ENCODE peak calls at places on chromosome 12, in six cellular contexts. C is OCI-LY7, I is HCT116, W is GM23248, X is fibroblast of lung, H is hepatocyte. L is an unnamed sample.

GRCh38 chr12:77925536-77926108 is 94.9 kb downstream of the NAV3 start:
- DNase-seq in C (peak; percentile 90), I (peak; percentile 95), W (peak; percentile 97), X (peak; percentile 99), H (peak; percentile 85), L (peak; percentile 95)

GRCh38 chr12:78062781-78063180 is 232.1 kb downstream of the NAV3 start:
- DNase-seq in C (no peak), I (no peak), W (peak; percentile 85), X (peak; percentile 84), H (peak; percentile 5), L (no peak)

GRCh38 chr12:127273621-127274020 is 993.3 kb upstream of the TMEM132C start:
- DNase-seq in C (no peak), I (no peak), W (peak; percentile 82), X (peak; percentile 67), H (no peak), L (no peak)

GRCh38 chr12:60535363-60535762 is 939.5 kb downstream of the SLC16A7 start:
- DNase-seq in C (no peak), I (no peak), W (peak; percentile 11), X (no peak), H (no peak), L (no peak)

GRCh38 chr12:130456375-130457199 is 118.9 kb downstream of the PIWIL1 start:
- DNase-seq in C (no peak), I (no peak), W (peak; percentile 1), X (no peak), H (peak; percentile 24), L (no peak)

GRCh38 chr12:75550401-75550851 is 39.0 kb upstream of the KRR1 start:
- DNase-seq in C (no peak), I (no peak), W (peak; percentile 6), X (peak; percentile 76), H (no peak), L (no peak)

GRCh38 chr12:46783881-46784280 is 41.9 kb downstream of the SLC38A4 start:
- DNase-seq in C (no peak), I (no peak), W (no peak), X (no peak), H (no peak), L (no peak)

GRCh38 chr12:66132408-66132807 is 1.9 kb upstream of the LLPH start:
- DNase-seq in C (no peak), I (peak; percentile 52), W (peak; percentile 89), X (peak; percentile 89), H (peak; percentile 53), L (peak; percentile 98)

GRCh38 chr12:120223458-120224303 is 22.8 kb upstream of the RPLP0 start:
- DNase-seq in C (no peak), I (no peak), W (peak; percentile 44), X (no peak), H (no peak), L (no peak)

GRCh38 chr12:76014007-76014406 is 17.6 kb downstream of the PHLDA1 start:
- DNase-seq in C (no peak), I (no peak), W (no peak), X (no peak), H (no peak), L (peak; percentile 91)

GRCh38 chr12:4911316-4911994 is 1.8 kb downstream of the KCNA1 start:
- DNase-seq in C (no peak), I (no peak), W (no peak), X (no peak), H (no peak), L (no peak)

GRCh38 chr12:92094751-92095161 is 50.9 kb downstream of the BTG1 start:
- DNase-seq in C (no peak), I (no peak), W (peak; percentile 27), X (peak; percentile 48), H (no peak), L (peak; percentile 44)

GRCh38 chr12:1131811-1132224 is 140.8 kb downstream of the ERC1 start:
- DNase-seq in C (no peak), I (no peak), W (no peak), X (peak; percentile 71), H (no peak), L (no peak)

GRCh38 chr12:94041833-94042232 is 106.5 kb upstream of the PLXNC1 start:
- DNase-seq in C (no peak), I (no peak), W (peak; percentile 10), X (no peak), H (no peak), L (peak; percentile 29)

GRCh38 chr12:3490848-3491382 is at the start of gene PRMT8:
- DNase-seq in C (no peak), I (no peak), W (peak; percentile 36), X (peak; percentile 1), H (peak; percentile 26), L (peak; percentile 66)

GRCh38 chr12:106030210-106031175 is 108.3 kb downstream of the NUAK1 start:
- DNase-seq in C (no peak), I (no peak), W (peak; percentile 89), X (peak; percentile 100), H (peak; percentile 64), L (peak; percentile 83)

GRCh38 chr12:120795441-120796178 is 70.0 kb downstream of the ACADS start:
- DNase-seq in C (no peak), I (no peak), W (no peak), X (no peak), H (no peak), L (no peak)

GRCh38 chr12:107439101-107439738 is 246.4 kb upstream of the PWP1 start:
- DNase-seq in C (no peak), I (no peak), W (no peak), X (no peak), H (no peak), L (peak; percentile 23)

GRCh38 chr12:218728-219590 is 5.0 kb upstream of the SLC6A12 start:
- DNase-seq in C (no peak), I (no peak), W (no peak), X (no peak), H (no peak), L (no peak)

GRCh38 chr12:53623526-53623925 is 2.7 kb downstream of the ATF7 start:
- DNase-seq in C (no peak), I (no peak), W (peak; percentile 74), X (peak; percentile 62), H (peak; percentile 46), L (no peak)

GRCh38 chr12:53622724-53623123 is 3.5 kb downstream of the ATF7 start:
- DNase-seq in C (no peak), I (no peak), W (no peak), X (no peak), H (no peak), L (no peak)

GRCh38 chr12:53624956-53625355 is 1.2 kb downstream of the ATF7 start:
- DNase-seq in C (peak; percentile 24), I (no peak), W (peak; percentile 44), X (no peak), H (no peak), L (no peak)

GRCh38 chr12:53624453-53624852 is 1.7 kb downstream of the ATF7 start:
- DNase-seq in C (no peak), I (no peak), W (peak; percentile 53), X (peak; percentile 20), H (peak; percentile 10), L (no peak)

GRCh38 chr12:53623986-53624385 is 2.2 kb downstream of the ATF7 start:
- DNase-seq in C (no peak), I (no peak), W (peak; percentile 63), X (peak; percentile 69), H (no peak), L (no peak)
- H3K79me2 ChIP-seq in C (peaks cover 57% of the 10 kb centered on the region), I (peaks cover 54% of the 10 kb centered on the region), W (peaks cover 67% of the 10 kb centered on the region), X (peaks cover 62% of the 10 kb centered on the region), H (peaks cover 61% of the 10 kb centered on the region), L (peaks cover 17% of the 10 kb centered on the region)

GRCh38 chr12:109879332-109880048 is 851 bp downstream of the GLTP start:
- DNase-seq in C (no peak), I (no peak), W (peak; percentile 46), X (no peak), H (no peak), L (peak; percentile 37)

GRCh38 chr12:109877504-109878246 is 2.7 kb downstream of the GLTP start:
- DNase-seq in C (no peak), I (no peak), W (no peak), X (no peak), H (no peak), L (no peak)

GRCh38 chr12:109878247-109878625 is 2.1 kb downstream of the GLTP start:
- DNase-seq in C (no peak), I (no peak), W (no peak), X (no peak), H (no peak), L (no peak)

GRCh38 chr12:109880049-109880931 is at the start of gene GLTP:
- DNase-seq in C (peak; percentile 94), I (peak; percentile 45), W (peak; percentile 96), X (peak; percentile 65), H (peak; percentile 97), L (peak; percentile 91)

GRCh38 chr12:109878749-109879148 is 1.6 kb downstream of the GLTP start:
- DNase-seq in C (no peak), I (no peak), W (peak; percentile 30), X (no peak), H (no peak), L (no peak)
- H3K79me2 ChIP-seq in C (no peaks in the 10 kb centered on the region), I (peaks cover 33% of the 10 kb centered on the region), W (peaks cover 63% of the 10 kb centered on the region), X (peaks cover 43% of the 10 kb centered on the region), H (peaks cover 48% of the 10 kb centered on the region), L (peaks cover 24% of the 10 kb centered on the region)

GRCh38 chr12:98638009-98638408 is 6.6 kb downstream of the IKBIP start:
- DNase-seq in C (no peak), I (no peak), W (peak; percentile 6), X (no peak), H (no peak), L (no peak)
- H3K79me2 ChIP-seq in C (peaks cover 90% of the 10 kb centered on the region), I (peaks cover 14% of the 10 kb centered on the region), W (peaks cover 100% of the 10 kb centered on the region), X (peaks cover 76% of the 10 kb centered on the region), H (peaks cover 49% of the 10 kb centered on the region), L (peaks cover 3% of the 10 kb centered on the region)

GRCh38 chr12:56298828-56299227 is 1.3 kb downstream of the CS start:
- DNase-seq in C (peak; percentile 25), I (no peak), W (no peak), X (no peak), H (no peak), L (no peak)

GRCh38 chr12:56297400-56297799 is 2.7 kb downstream of the CS start:
- DNase-seq in C (no peak), I (no peak), W (no peak), X (no peak), H (no peak), L (no peak)

GRCh38 chr12:56299308-56299852 is 750 bp downstream of the CS start:
- DNase-seq in C (peak; percentile 43), I (no peak), W (no peak), X (peak; percentile 23), H (peak; percentile 32), L (peak; percentile 10)

GRCh38 chr12:56300644-56301464 is 724 bp upstream of the CS start:
- DNase-seq in C (no peak), I (no peak), W (no peak), X (no peak), H (no peak), L (peak; percentile 16)

DNA sequence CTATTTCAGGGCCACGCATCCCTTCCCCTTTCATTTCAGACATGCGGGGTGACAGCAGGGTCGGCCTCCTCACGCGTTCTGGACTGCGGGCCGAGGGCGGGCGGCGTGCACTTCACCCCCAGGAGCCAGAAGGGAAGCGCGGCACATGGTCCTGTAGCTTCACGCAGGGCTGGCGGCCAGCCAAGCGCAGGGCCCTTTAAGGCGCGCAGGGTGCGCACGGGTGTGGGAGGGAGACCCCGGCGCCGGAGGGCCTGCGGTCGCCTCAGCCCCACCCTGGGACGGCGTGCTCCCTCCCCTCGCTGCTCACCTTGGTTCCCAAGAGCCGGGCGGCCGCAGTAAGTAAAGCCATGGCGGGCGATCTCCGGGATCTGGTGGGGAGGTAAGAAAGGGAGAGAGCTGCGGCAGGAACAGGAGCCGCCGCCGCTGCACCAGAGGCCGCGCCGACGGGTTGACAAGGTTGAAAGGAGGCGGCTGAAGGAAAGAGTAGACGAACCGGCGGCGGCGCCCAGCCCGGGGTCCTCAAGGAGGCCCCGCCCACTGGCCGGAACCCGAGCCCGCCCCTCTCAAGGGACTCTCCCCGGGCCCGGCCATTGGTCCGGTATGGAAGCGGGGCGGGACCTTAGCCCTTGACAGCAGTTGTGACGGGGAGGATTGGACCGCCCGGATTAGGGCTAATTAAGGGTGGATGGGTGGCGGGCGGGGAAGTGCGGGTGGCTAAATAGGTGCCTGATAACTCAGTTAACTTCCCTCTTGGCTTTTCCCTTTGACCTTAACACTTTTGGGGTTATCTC is at the start of gene CS:
- DNase-seq in C (peak; percentile 100), I (peak; percentile 96), W (peak; percentile 100), X (peak; percentile 96), H (peak; percentile 100), L (peak; percentile 99)
- H3K79me2 ChIP-seq in C (peaks cover 61% of the 10 kb centered on the region), I (peaks cover 53% of the 10 kb centered on the region), W (peaks cover 62% of the 10 kb centered on the region), X (peaks cover 44% of the 10 kb centered on the region), H (peaks cover 47% of the 10 kb centered on the region), L (peaks cover 32% of the 10 kb centered on the region)

L was measured in mesendoderm.